ENCODE peak calls at places on chromosomes 7 and 10, in four cellular contexts. J is HL-60, T is K562, K is GM12878. L is an unnamed sample.

GRCh38 chr7:113796557-113796956 is 122.3 kb downstream of the PPP1R3A start:
- DNase-seq in J (peak), T (no peak), K (no peak), L (no peak)

GRCh38 chr7:157457355-157458253 is 120.8 kb downstream of the DNAJB6 start:
- DNase-seq in J (no peak), T (no peak), K (no peak), L (no peak)

GRCh38 chr10:16828731-16829175 is 11.5 kb upstream of the RSU1 start:
- DNase-seq in J (no peak), T (no peak), K (no peak), L (no peak)

GRCh38 chr7:121447191-121447920 is 51.2 kb upstream of the FAM3C start:
- DNase-seq in J (no peak), T (no peak), K (no peak), L (no peak)

GRCh38 chr10:82164333-82164732 is 289.3 kb downstream of the NRG3 start:
- DNase-seq in J (no peak), T (no peak), K (no peak), L (no peak)

GRCh38 chr10:100350914-100351485 is 4.0 kb downstream of the SCD start:
- DNase-seq in J (no peak), T (no peak), K (no peak), L (no peak)

GRCh38 chr7:39617010-39617409 is 6.4 kb upstream of the RALA start:
- DNase-seq in J (no peak), T (no peak), K (no peak), L (no peak)

GRCh38 chr7:37535841-37536240 is 87.2 kb upstream of the ELMO1 start:
- DNase-seq in J (no peak), T (no peak), K (no peak), L (no peak)

GRCh38 chr10:50576245-50576815 is 47.4 kb downstream of the SGMS1 start:
- DNase-seq in J (no peak), T (no peak), K (no peak), L (no peak)

GRCh38 chr10:84344560-84344959 is 16.2 kb downstream of the CCSER2 start:
- DNase-seq in J (no peak), T (no peak), K (no peak), L (no peak)

GRCh38 chr7:1295776-1296726 is 63.4 kb downstream of the UNCX start:
- DNase-seq in J (no peak), T (no peak), K (no peak), L (no peak)

GRCh38 chr7:133820584-133820983 is 306.6 kb upstream of the LRGUK start:
- DNase-seq in J (no peak), T (no peak), K (no peak), L (no peak)

GRCh38 chr10:132577350-132578005 is 39.9 kb downstream of the INPP5A start:
- DNase-seq in J (no peak), T (no peak), K (no peak), L (no peak)

GRCh38 chr10:132576671-132577349 is 39.2 kb downstream of the INPP5A start:
- DNase-seq in J (no peak), T (no peak), K (no peak), L (no peak)

GRCh38 chr10:132579027-132579859 is 41.7 kb downstream of the INPP5A start:
- DNase-seq in J (no peak), T (no peak), K (no peak), L (no peak)

GRCh38 chr10:132580157-132580556 is 42.6 kb downstream of the INPP5A start:
- DNase-seq in J (no peak), T (no peak), K (no peak), L (no peak)

DNA sequence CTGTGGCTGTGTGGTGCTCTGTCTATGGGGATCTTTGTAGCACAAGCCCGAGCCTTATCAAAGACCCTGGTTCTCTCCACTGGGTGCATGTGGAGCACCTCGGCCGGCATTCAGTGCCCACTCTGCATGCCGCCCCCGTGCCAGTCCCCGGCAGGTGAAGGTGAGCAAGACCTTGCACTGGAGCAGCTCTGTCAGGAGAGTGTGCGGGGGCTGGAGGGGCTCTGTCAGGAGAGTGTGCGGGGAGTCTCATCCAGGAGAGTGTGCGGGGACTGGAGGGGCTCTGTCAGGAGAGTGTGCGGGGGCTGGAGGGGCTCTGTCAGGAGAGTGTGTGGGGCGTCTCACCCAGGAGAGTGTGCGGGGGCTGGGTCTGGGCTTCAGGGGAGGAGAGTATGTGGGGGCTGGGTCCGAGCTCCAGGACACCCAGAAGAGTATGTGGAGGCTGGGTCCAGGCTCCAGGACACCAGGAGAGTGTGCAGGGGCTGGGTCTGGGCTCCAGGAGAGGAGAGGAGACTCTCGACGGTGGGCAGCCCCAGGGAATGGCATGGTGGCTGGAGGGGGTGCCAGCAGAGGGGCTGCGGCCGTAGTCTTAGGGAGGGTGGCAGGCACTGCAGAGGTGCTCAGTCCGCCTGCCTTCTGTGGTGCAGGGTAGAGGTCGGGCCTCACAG is 40.8 kb downstream of the INPP5A start:
- DNase-seq in J (no peak), T (no peak), K (no peak), L (no peak)
- TF ChIP-seq SPI1 in J (no peak), T (no peak), K (no peak), L (no peak)

DNA sequence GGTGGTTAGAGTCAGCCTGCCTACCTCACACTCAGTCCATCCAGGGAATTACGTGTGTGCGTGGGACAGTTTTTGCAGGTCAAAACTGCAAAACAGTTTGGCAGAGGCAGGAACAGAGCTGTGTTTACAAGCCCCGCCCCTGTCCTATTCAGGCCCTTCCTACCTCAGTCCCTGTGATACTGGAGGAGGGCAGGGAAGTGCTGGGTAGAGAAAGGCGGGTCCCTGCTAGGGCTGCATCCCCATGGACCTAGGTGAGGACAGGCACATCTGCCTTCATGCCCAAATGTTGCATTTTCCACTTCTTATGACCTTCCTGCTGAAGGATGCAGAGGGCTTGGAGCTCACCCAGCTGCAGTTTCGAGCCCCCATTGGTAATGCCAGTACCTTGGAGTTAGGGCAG is 25.1 kb downstream of the SBDS start:
- DNase-seq in J (no peak), T (no peak), K (no peak), L (no peak)
- TF ChIP-seq SPI1 in J (no peak), T (no peak), K (no peak), L (no peak)

DNA sequence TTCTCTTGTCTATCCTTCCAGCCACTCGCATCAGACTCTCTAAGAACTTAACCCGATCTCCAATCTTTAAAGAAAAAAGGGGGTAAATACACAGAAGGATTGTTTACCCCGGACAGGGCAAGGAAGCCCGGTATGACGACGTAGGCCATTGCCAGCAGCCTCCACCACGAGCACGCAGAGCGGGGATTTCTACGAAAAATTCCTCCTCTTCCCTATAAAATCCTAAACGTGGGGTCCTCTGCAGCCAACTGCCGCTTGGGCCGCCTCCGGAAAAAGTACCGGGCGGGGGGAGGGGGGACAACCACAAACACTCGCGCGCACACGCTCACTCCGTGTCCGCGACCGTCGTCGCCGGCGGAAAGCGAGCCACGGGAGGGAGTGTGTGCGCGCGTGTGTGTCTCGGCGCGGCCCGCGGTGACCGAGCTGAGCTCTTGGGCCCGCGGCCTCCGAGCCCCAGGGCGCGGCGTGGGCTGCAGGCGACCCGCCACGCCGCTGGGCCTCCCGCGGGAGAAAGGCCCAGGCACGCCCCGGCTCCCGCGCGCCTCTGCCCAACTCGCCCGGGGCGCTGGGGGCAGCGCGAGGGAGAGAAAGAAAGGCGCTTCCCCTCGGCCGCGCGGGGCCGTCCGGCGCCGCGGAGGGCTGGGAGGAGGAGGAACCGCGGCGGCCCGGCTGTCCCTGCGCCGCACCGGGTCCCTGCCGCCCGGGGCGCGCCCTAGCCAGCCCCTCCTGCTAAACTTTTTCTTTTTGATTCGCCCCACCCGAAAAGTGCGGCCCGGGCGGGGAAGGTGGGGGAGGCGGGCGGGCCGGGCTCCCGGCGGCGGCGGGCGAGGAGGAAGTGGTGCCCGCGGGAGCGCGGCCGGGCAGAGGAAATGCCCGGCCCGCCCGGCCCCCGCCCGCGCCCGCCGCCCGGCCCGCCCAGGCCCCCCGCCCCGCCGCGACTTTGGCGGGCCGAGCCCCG is 1.6 kb downstream of the CTBP2 start:
- DNase-seq in J (no peak), T (peak), K (no peak), L (no peak)
- TF ChIP-seq SPI1 in J (no peak), T (no peak), K (no peak), L (no peak)

GRCh38 chr7:101790566-101791293 is 26.7 kb upstream of the CUX1 start:
- DNase-seq in J (no peak), T (no peak), K (no peak), L (no peak)

GRCh38 chr7:101787864-101788263 is 29.6 kb upstream of the CUX1 start:
- DNase-seq in J (no peak), T (no peak), K (no peak), L (no peak)

GRCh38 chr7:101795461-101795860 is 22.0 kb upstream of the CUX1 start:
- DNase-seq in J (no peak), T (no peak), K (no peak), L (no peak)

GRCh38 chr7:101788517-101788916 is 28.9 kb upstream of the CUX1 start:
- DNase-seq in J (no peak), T (no peak), K (no peak), L (no peak)

DNA sequence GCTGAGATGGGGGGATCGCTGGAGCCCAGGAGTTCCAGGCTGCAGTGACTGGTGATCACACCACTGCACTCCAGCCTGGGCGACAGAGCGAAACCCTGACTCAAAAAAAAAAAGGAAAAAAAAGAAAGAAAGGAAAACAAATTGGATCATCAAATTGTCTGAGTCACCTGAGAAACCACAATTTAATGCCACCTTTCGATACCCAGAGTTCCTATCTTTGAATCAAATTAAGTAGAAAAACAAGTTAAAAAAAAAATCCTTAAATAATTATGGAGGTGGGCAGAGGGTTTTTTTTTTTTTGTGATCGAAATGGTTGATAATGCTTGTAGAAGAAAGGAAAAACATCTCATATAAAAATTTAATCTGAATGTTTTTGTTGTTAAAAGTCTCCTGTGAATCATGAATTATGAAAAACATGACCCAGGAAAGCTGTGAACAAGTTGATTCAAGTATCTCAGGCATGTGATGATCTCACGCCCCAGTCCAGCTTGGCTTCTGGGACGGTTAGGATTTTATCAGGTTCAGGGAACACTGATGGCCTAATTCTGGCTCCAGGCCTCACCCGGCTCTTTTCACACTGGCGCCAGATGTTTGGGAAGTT is 25.3 kb upstream of the CUX1 start:
- DNase-seq in J (no peak), T (no peak), K (no peak), L (no peak)
- TF ChIP-seq SPI1 in J (no peak), T (no peak), K (no peak), L (no peak)

DNA sequence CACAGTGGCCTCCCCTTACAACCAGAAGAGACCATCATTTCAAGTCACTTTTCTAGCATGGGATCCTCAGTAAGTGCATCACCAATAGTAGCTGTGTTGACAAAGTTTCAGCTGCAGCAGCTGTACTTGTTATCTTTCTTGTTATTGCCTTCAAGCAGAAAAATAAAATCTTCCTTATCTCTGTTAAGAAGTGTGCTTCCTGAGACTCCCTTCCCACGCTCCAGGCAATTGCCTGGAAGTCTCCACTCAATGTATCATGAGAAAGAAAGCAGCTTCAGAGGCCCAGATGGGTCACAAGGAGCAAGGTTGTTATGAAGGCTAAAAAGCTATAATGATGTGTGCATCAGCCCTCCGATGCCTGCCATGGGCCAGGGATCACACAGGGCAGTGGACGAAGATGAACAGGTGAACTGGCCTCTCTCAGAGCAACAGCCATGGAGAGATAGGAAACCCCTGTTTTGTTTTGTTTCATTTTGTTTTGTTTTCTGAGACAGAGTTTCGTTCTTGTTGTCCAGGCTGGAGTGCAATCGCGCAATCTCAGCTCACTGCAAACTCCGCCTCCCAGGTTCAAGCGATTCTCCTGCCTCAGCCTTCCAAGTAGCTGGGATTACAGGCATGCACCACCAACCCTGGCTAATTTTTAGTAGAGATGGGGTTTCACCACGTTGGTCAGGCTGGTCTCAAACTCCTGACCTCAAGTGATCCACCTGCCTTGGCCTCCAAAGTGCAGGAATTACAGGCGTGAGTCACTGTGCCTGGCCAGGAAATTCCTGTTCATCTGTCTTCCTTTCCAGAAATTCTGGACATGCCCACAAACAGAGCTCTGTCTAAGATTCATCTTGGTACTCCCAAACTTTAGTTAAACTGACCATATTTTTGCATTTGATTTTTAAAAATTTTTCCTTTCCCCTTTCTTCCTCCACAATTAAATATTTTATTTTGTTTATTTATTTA is 340.5 kb downstream of the TNS3 start:
- DNase-seq in J (no peak), T (no peak), K (no peak), L (no peak)
- TF ChIP-seq SPI1 in J (no peak), T (no peak), K (no peak), L (no peak)

GRCh38 chr7:149884016-149884415 is 10.2 kb downstream of the ATP6V0E2 start:
- DNase-seq in J (no peak), T (no peak), K (no peak), L (no peak)

GRCh38 chr7:149886018-149886416 is 12.2 kb downstream of the ATP6V0E2 start:
- DNase-seq in J (no peak), T (no peak), K (no peak), L (no peak)

GRCh38 chr7:149887311-149887710 is 13.5 kb downstream of the ATP6V0E2 start:
- DNase-seq in J (no peak), T (no peak), K (no peak), L (no peak)

GRCh38 chr7:149884541-149884940 is 10.8 kb downstream of the ATP6V0E2 start:
- DNase-seq in J (no peak), T (no peak), K (no peak), L (no peak)

DNA sequence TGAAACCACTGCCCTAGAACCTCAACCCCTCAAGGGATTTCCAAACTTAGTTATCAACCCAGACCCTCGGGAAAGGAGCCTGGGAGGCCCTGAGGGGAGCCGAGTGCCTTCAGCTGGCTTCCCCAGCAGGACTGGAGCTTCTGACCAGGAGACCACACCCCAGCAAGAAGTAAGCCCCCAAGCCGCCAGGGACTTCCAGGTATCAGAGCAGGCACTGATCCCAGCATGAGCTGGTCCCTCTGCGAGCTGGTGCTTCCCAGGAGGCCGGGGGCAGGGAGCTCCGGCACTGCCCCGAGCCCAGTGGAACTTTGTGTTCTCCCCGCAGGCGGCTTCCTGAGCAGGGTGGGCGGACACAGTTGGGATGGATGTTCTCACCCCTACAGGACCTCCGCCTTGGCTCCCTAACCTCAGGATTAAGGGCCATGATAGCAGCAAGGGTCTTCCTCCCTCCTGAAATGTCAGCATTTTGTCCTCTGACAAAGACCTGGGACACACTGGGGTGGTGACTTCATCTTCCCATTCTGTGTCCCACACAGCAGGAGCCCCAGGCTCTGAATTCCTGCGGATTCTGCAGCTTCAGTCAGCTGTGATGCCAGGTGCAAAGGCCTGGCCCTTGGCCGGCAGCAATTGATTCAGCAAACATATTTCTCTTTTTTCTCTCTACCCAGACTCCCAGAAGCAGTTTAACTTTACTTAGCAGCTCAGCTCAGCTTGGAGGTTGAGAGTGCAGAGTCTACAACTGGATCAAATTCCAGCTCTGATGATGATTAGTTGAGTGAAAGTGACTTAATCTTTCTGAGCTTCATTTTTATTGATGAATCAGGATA is 11.6 kb downstream of the ATP6V0E2 start:
- DNase-seq in J (no peak), T (no peak), K (no peak), L (no peak)
- TF ChIP-seq SPI1 in J (no peak), T (no peak), K (no peak), L (no peak)

DNA sequence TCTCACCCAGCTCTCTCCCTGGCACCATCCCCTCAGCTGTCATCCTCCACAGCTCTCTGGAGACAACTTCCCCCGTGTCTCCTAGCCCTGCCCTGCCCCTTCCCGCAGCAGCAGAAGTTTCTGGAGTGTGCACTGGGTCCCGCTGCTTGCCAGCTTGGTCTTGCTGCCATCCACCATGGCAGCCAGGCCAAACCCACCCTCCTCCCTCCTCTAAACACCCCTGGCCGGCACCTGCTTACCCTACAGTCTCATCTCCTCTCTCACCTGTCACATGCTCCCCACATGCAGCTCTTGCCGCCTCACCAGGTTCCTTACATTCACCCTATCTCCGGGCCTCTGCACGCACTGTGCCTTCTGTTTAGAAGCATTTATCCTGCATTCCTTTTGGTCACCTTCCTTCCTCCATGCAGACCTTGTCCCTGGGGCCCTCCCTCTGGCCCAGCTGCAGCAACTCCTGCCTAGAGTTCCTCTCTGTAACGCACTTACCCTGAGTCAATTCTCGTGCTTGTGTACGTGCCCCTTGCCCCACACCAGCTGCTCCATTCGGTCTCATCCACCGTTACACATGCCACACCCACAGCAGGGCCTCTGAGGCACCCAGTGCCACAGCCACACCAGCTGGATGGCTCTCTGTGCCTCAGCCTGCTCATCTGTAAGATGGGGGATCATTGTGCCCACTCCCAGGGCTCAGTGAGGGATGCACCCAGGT is 93.8 kb upstream of the RET start:
- DNase-seq in J (no peak), T (no peak), K (no peak), L (no peak)
- TF ChIP-seq SPI1 in J (peak), T (no peak), K (no peak), L (no peak)

L was measured in GM12891.